ENCODE peak calls at places on chromosomes 4 and X, in four cellular contexts. One of them, this sample, is unnamed.

GRCh38 chr4:1839306-1839705 is 16.6 kb downstream of the LETM1 start:
- DNase-seq in endothelial cell of umbilical vein: no peak
- DNase-seq in HepG2: no peak
- DNase-seq in sigmoid colon: no peak
- DNase-seq in this sample: no peak

GRCh38 chr4:62791386-62791785 is 1591.3 kb downstream of the ADGRL3 start:
- DNase-seq in endothelial cell of umbilical vein: no peak
- DNase-seq in HepG2: no peak
- DNase-seq in sigmoid colon: no peak
- DNase-seq in this sample: no peak

GRCh38 chrX:23394421-23394820 is 59.8 kb downstream of the PTCHD1 start:
- DNase-seq in HepG2: no peak
- DNase-seq in sigmoid colon: no peak
- DNase-seq in endothelial cell of umbilical vein: no peak
- DNase-seq in this sample: no peak

GRCh38 chrX:43661521-43662240 is 5.6 kb downstream of the MAOA start:
- DNase-seq in endothelial cell of umbilical vein: no peak
- DNase-seq in sigmoid colon: no peak
- DNase-seq in HepG2: no peak
- DNase-seq in this sample: no peak

GRCh38 chr4:137601924-137602323 is 69.6 kb upstream of the PCDH18 start:
- DNase-seq in HepG2: no peak
- DNase-seq in endothelial cell of umbilical vein: no peak
- DNase-seq in sigmoid colon: no peak
- DNase-seq in this sample: no peak

GRCh38 chr4:68572653-68573052 is 3.5 kb downstream of the UGT2B17 start:
- DNase-seq in sigmoid colon: no peak
- DNase-seq in HepG2: no peak
- DNase-seq in endothelial cell of umbilical vein: no peak
- DNase-seq in this sample: no peak

GRCh38 chr4:159946983-159947645 is 844.2 kb downstream of the RAPGEF2 start:
- DNase-seq in HepG2: peak; percentile 52
- DNase-seq in sigmoid colon: no peak
- DNase-seq in endothelial cell of umbilical vein: peak; percentile 46
- DNase-seq in this sample: peak; percentile 70

GRCh38 chr4:103204114-103204513 is 6.0 kb upstream of the CENPE start:
- DNase-seq in sigmoid colon: no peak
- DNase-seq in HepG2: peak; percentile 13
- DNase-seq in endothelial cell of umbilical vein: peak; percentile 21
- DNase-seq in this sample: peak; percentile 16

GRCh38 chrX:36898301-36898700 is 109.9 kb upstream of the FAM47C start:
- DNase-seq in sigmoid colon: no peak
- DNase-seq in HepG2: peak; percentile 0
- DNase-seq in endothelial cell of umbilical vein: peak; percentile 1
- DNase-seq in this sample: no peak

GRCh38 chr4:153556441-153556815 is 90.3 kb downstream of the TMEM131L start:
- DNase-seq in HepG2: no peak
- DNase-seq in sigmoid colon: no peak
- DNase-seq in endothelial cell of umbilical vein: no peak
- DNase-seq in this sample: no peak

GRCh38 chrX:51641421-51642021 is 22.8 kb upstream of the CENPVL3 start:
- DNase-seq in HepG2: peak; percentile 12
- DNase-seq in endothelial cell of umbilical vein: peak; percentile 26
- DNase-seq in sigmoid colon: no peak
- DNase-seq in this sample: peak; percentile 36

GRCh38 chr4:61517144-61517543 is 317.0 kb downstream of the ADGRL3 start:
- DNase-seq in sigmoid colon: no peak
- DNase-seq in endothelial cell of umbilical vein: no peak
- DNase-seq in HepG2: peak; percentile 56
- DNase-seq in this sample: no peak

GRCh38 chr4:26360864-26361263 is 40.0 kb downstream of the RBPJ start:
- DNase-seq in HepG2: no peak
- DNase-seq in sigmoid colon: no peak
- DNase-seq in endothelial cell of umbilical vein: no peak
- DNase-seq in this sample: no peak

GRCh38 chr4:176611351-176611750 is 181.4 kb downstream of the VEGFC start:
- DNase-seq in HepG2: no peak
- DNase-seq in sigmoid colon: no peak
- DNase-seq in endothelial cell of umbilical vein: no peak
- DNase-seq in this sample: no peak

GRCh38 chr4:122701965-122702364 is 30.5 kb upstream of the BBS12 start:
- DNase-seq in sigmoid colon: no peak
- DNase-seq in HepG2: no peak
- DNase-seq in endothelial cell of umbilical vein: no peak
- DNase-seq in this sample: no peak

GRCh38 chr4:48340276-48340904 is 939 bp upstream of the SLAIN2 start:
- DNase-seq in sigmoid colon: no peak
- DNase-seq in HepG2: no peak
- DNase-seq in endothelial cell of umbilical vein: no peak
- DNase-seq in this sample: no peak

GRCh38 chrX:137354851-137355250 is 211.1 kb upstream of the ZIC3 start:
- DNase-seq in HepG2: no peak
- DNase-seq in sigmoid colon: no peak
- DNase-seq in endothelial cell of umbilical vein: no peak
- DNase-seq in this sample: no peak

GRCh38 chrX:134294548-134294947 is 57.6 kb downstream of the CCDC160 start:
- DNase-seq in sigmoid colon: no peak
- DNase-seq in endothelial cell of umbilical vein: peak; percentile 1
- DNase-seq in HepG2: no peak
- DNase-seq in this sample: no peak

GRCh38 chr4:138537739-138538138 is 295.6 kb upstream of the SLC7A11 start:
- DNase-seq in sigmoid colon: no peak
- DNase-seq in HepG2: no peak
- DNase-seq in endothelial cell of umbilical vein: no peak
- DNase-seq in this sample: no peak

GRCh38 chrX:40380649-40381488 is 199.9 kb upstream of the ATP6AP2 start:
- DNase-seq in sigmoid colon: no peak
- DNase-seq in HepG2: no peak
- DNase-seq in endothelial cell of umbilical vein: no peak
- DNase-seq in this sample: no peak

GRCh38 chr4:125727931-125728330 is 413.2 kb downstream of the FAT4 start:
- DNase-seq in endothelial cell of umbilical vein: peak; percentile 4
- DNase-seq in HepG2: no peak
- DNase-seq in sigmoid colon: no peak
- DNase-seq in this sample: no peak

GRCh38 chrX:460116-460515 is 73.4 kb upstream of the PPP2R3B start:
- DNase-seq in HepG2: no peak
- DNase-seq in endothelial cell of umbilical vein: no peak
- DNase-seq in sigmoid colon: no peak
- DNase-seq in this sample: no peak

GRCh38 chr4:100093091-100093866 is 97.0 kb downstream of the DDIT4L start:
- DNase-seq in sigmoid colon: peak; percentile 92
- DNase-seq in endothelial cell of umbilical vein: peak; percentile 89
- DNase-seq in HepG2: peak; percentile 65
- DNase-seq in this sample: peak; percentile 93

GRCh38 chr4:186516287-186516686 is 39.1 kb downstream of the MTNR1A start:
- DNase-seq in sigmoid colon: no peak
- DNase-seq in HepG2: no peak
- DNase-seq in endothelial cell of umbilical vein: no peak
- DNase-seq in this sample: no peak

DNA sequence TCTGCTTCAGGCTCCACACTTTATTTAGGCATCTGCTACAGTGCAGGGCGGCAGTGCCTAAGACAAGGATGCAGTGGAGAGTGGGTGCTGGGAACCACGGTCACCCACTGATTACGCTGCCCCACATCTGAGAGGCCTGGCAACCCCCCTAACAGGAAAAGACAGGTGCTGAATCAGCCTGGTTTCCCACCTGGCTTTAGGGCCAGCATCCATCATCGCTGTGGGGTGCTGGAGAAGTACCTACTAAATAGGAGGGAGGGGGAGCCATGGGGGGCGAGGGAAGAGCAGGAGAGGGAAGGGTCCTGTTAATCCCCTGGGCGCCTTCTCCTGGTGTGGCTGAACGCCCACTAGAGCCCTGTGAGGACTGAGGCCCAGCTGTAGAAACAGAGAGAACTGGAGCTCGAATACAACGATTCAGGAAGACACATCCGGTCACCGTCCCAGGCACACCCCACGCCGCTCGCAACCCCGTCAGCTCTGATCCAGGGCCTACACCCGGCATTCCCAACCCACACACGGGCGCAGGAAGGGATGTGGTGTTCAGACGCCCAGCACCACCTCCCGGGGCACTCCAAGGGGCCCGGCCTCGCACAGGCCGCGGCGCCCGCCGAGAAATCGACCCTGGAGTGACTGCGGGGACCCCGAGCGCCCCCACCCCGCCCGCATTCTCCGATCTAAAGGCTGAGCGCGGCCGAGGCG is 554 bp downstream of the DCTD start:
- DNase-seq in sigmoid colon: peak; percentile 84
- DNase-seq in endothelial cell of umbilical vein: peak; percentile 53
- DNase-seq in HepG2: no peak
- DNase-seq in this sample: no peak
- TF ChIP-seq POLR2AphosphoS5 in sigmoid colon: peak; percentile 21
- TF ChIP-seq POLR2AphosphoS5 in endothelial cell of umbilical vein: no peak
- TF ChIP-seq POLR2AphosphoS5 in HepG2: no peak
- TF ChIP-seq POLR2AphosphoS5 in this sample: no peak

DNA sequence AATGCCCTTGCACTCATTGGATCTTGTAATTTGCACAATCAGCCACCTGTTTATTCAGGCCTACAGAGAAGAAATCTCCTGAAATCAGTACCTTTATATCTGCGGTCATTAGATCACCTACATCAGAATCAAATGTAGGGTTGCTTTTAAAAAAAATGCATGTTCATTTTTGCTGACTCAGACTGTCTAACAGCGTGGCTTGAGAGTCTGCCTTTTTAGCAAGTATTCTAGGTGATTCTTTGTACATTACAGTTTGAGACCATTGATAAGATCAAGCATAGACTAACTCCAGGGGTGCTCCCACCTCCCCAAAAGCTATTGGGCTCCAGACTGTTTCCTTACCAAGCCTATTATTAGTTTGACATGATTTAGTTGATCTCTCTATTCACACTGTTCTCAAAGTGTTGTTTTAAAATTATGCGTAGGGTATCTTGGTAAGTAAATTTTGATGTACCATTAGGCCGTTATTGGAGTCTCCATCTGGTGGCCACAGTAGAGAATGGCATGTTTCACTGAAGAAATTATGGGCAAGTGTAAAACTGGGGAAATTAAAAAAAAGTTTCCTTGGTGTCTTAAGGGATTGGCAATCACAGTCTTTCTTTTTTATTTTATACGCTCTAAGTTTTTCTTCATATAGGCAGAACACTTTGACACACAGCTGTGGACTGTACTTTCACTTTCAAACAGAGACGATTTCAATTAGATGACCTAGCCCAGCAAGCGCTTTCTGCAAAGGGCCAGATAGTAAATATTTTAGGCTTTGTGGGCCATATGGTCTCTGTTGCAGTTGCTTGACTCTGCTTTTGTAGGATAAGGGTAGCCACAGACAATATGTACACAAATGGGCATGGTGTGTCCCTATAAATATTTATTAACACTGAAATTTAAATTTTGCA is 33.7 kb upstream of the MSL3 start:
- DNase-seq in sigmoid colon: no peak
- DNase-seq in endothelial cell of umbilical vein: peak; percentile 29
- DNase-seq in HepG2: peak; percentile 0
- DNase-seq in this sample: peak; percentile 7
- TF ChIP-seq POLR2AphosphoS5 in sigmoid colon: no peak
- TF ChIP-seq POLR2AphosphoS5 in endothelial cell of umbilical vein: no peak
- TF ChIP-seq POLR2AphosphoS5 in HepG2: no peak
- TF ChIP-seq POLR2AphosphoS5 in this sample: no peak

DNA sequence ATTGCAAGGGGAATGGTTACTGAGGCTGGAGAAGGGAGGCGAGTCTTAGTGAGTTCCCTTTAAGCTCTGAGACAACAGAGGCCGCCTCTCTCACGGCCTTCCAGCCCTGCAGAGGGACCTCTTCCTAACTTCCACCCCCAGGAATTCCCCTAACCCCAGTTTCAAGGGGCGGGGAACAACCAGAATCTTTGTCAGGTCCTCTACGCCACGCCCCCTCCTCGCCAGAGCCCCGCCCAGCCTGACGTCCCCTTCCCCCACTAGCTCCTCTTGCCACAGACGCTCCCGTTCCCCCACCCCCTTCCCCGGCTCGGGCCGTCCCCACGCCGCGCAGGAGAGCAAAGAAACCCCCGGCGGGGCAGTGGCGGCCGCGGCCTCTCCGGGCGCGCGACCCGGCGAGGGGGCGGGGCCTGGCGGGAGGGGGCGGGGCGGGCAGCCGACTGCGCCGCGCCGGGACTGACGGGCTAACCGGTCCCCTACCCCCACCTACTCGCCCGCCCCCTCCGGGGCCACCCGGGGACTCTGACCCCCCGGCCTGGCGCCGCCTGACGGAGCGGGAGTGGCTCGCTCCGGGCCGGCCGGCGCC is 12.2 kb upstream of the TMEM156 start:
- DNase-seq in HepG2: peak; percentile 93
- DNase-seq in sigmoid colon: peak; percentile 97
- DNase-seq in endothelial cell of umbilical vein: peak; percentile 94
- DNase-seq in this sample: peak; percentile 64
- TF ChIP-seq POLR2AphosphoS5 in HepG2: peak; percentile 49
- TF ChIP-seq POLR2AphosphoS5 in sigmoid colon: peak; percentile 60
- TF ChIP-seq POLR2AphosphoS5 in endothelial cell of umbilical vein: no peak
- TF ChIP-seq POLR2AphosphoS5 in this sample: no peak

GRCh38 chr4:93751410-93751809 is 77.1 kb upstream of the ATOH1 start:
- DNase-seq in HepG2: no peak
- DNase-seq in endothelial cell of umbilical vein: no peak
- DNase-seq in sigmoid colon: no peak
- DNase-seq in this sample: no peak

GRCh38 chr4:93749351-93749761 is 79.2 kb upstream of the ATOH1 start:
- DNase-seq in HepG2: no peak
- DNase-seq in sigmoid colon: no peak
- DNase-seq in endothelial cell of umbilical vein: no peak
- DNase-seq in this sample: no peak

GRCh38 chr4:93747220-93747619 is 81.3 kb upstream of the ATOH1 start:
- DNase-seq in sigmoid colon: no peak
- DNase-seq in HepG2: no peak
- DNase-seq in endothelial cell of umbilical vein: no peak
- DNase-seq in this sample: no peak

GRCh38 chr4:93748380-93748779 is 80.2 kb upstream of the ATOH1 start:
- DNase-seq in sigmoid colon: no peak
- DNase-seq in endothelial cell of umbilical vein: no peak
- DNase-seq in HepG2: no peak
- DNase-seq in this sample: no peak

DNA sequence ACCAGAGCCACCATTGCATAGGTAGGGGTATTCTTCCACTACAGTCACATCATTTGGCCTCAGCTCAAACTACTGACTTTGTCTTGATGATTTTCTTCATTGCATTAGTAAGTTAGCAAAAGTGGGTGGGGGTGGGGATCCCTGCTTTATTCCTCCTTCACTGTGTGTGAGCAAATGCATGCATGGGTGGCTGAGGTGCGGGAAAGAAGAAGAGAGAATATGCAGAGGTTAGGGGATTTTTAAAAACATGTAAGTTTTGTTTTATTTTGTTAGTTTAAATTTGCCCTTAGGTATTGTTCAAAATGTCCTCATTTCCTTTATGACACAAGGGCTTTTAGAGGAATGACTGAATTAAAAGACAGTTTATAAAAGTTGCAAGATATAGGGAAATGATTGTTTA is 79.6 kb upstream of the ATOH1 start:
- DNase-seq in sigmoid colon: no peak
- DNase-seq in HepG2: no peak
- DNase-seq in endothelial cell of umbilical vein: no peak
- DNase-seq in this sample: no peak
- TF ChIP-seq POLR2AphosphoS5 in sigmoid colon: no peak
- TF ChIP-seq POLR2AphosphoS5 in HepG2: no peak
- TF ChIP-seq POLR2AphosphoS5 in endothelial cell of umbilical vein: no peak
- TF ChIP-seq POLR2AphosphoS5 in this sample: no peak